ENCODE peak calls at places on chromosomes 4 and X, in four cellular contexts. One of them, this sample, is unnamed.

GRCh38 chrX:84046403-84046984 is 141.5 kb downstream of the RPS6KA6 start:
- DNase-seq in cardiac muscle cell: peak
- DNase-seq in uterus: no peak
- DNase-seq in left ventricle myocardium inferior: no peak
- DNase-seq in this sample: no peak

GRCh38 chrX:132092439-132093065 is 35.3 kb downstream of the FRMD7 start:
- DNase-seq in uterus: peak
- DNase-seq in cardiac muscle cell: peak
- DNase-seq in left ventricle myocardium inferior: peak
- DNase-seq in this sample: peak

GRCh38 chrX:3651272-3651671 is 62.2 kb downstream of the PRKX start:
- DNase-seq in uterus: no peak
- DNase-seq in left ventricle myocardium inferior: no peak
- DNase-seq in cardiac muscle cell: peak
- DNase-seq in this sample: no peak

GRCh38 chr4:2797545-2798305 is 4.8 kb downstream of the SH3BP2 start:
- DNase-seq in uterus: no peak
- DNase-seq in cardiac muscle cell: no peak
- DNase-seq in left ventricle myocardium inferior: no peak
- DNase-seq in this sample: no peak

GRCh38 chr4:85701881-85702321 is 227.0 kb downstream of the ARHGAP24 start:
- DNase-seq in uterus: no peak
- DNase-seq in cardiac muscle cell: no peak
- DNase-seq in left ventricle myocardium inferior: no peak
- DNase-seq in this sample: no peak

GRCh38 chr4:48748949-48749596 is 31.0 kb downstream of the FRYL start:
- DNase-seq in cardiac muscle cell: peak
- DNase-seq in uterus: no peak
- DNase-seq in left ventricle myocardium inferior: no peak
- DNase-seq in this sample: no peak

GRCh38 chr4:115763051-115763450 is 649.6 kb upstream of the NDST4 start:
- DNase-seq in left ventricle myocardium inferior: no peak
- DNase-seq in uterus: no peak
- DNase-seq in cardiac muscle cell: no peak
- DNase-seq in this sample: no peak

GRCh38 chrX:50812995-50813842 is 775 bp downstream of the SHROOM4 start:
- DNase-seq in cardiac muscle cell: peak
- DNase-seq in uterus: peak
- DNase-seq in left ventricle myocardium inferior: peak
- DNase-seq in this sample: peak

GRCh38 chr4:39464886-39465501 is 6.1 kb downstream of the LIAS start:
- DNase-seq in uterus: no peak
- DNase-seq in cardiac muscle cell: peak
- DNase-seq in left ventricle myocardium inferior: no peak
- DNase-seq in this sample: no peak

GRCh38 chr4:14700083-14700482 is 302.2 kb upstream of the CPEB2 start:
- DNase-seq in cardiac muscle cell: no peak
- DNase-seq in left ventricle myocardium inferior: no peak
- DNase-seq in uterus: no peak
- DNase-seq in this sample: no peak

GRCh38 chr4:14700544-14700943 is 301.7 kb upstream of the CPEB2 start:
- DNase-seq in cardiac muscle cell: no peak
- DNase-seq in uterus: no peak
- DNase-seq in left ventricle myocardium inferior: no peak
- DNase-seq in this sample: no peak

GRCh38 chr4:14701389-14701788 is 300.9 kb upstream of the CPEB2 start:
- DNase-seq in uterus: no peak
- DNase-seq in left ventricle myocardium inferior: no peak
- DNase-seq in cardiac muscle cell: no peak
- DNase-seq in this sample: no peak

GRCh38 chr4:14693728-14694127 is 308.6 kb upstream of the CPEB2 start:
- DNase-seq in cardiac muscle cell: no peak
- DNase-seq in uterus: no peak
- DNase-seq in left ventricle myocardium inferior: no peak
- DNase-seq in this sample: no peak

DNA sequence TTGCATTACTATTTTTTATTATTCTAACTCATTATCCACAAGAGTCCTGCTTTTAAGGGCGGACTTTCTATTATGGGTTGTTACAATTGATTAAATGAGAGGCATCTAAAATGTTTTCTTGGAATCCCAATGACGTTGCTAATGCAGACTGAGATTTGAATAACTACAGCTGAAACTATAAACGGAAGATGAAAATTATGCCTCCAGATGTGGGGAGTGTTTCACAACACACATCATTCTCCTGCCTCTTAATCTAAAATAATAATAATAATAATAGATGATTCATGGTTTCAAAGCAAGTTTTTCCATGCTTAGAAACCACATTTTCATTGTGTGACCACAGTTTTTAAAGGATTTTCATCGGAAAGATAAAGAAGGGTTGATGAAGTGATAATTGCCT is 306.9 kb upstream of the CPEB2 start:
- DNase-seq in cardiac muscle cell: no peak
- DNase-seq in left ventricle myocardium inferior: no peak
- DNase-seq in uterus: no peak
- DNase-seq in this sample: no peak
- H3K27ac ChIP-seq in cardiac muscle cell: no peak
- H3K27ac ChIP-seq in left ventricle myocardium inferior: no peak
- H3K27ac ChIP-seq in uterus: no peak
- H3K27ac ChIP-seq in this sample: no peak

DNA sequence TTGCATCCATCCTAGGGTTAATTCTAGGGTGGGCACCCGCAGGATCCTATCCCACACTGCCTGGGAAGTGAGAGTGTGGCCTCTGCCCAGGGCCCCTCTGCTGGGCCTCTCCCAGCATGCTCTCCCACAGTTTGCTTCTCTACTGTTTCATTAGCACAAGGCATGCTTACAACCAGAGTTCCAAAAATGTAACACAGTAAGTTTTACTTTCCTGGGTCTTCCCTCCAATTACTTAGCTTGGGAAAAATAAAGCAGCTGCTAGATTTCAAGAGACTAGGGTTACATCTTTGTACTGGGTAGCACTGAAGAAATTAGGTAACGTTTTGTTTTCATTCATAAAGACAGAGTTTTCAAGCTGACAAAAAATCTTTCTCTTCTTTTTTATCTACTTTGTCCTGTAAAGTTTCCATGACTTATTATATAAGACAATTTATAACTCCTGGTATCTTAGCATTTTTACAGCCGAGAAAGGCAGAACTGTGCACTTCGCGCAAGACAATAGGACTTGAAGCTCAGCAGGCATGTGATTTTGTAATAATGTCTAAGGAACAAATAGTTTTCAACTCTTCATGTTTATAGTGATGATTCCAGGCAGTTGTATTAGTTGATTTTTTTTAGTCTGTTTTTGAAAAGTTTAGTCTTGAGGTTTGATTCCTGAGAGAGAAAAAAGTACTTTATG is 131.2 kb upstream of the PCDH18 start:
- DNase-seq in cardiac muscle cell: no peak
- DNase-seq in left ventricle myocardium inferior: no peak
- DNase-seq in uterus: peak
- DNase-seq in this sample: no peak
- H3K4me3 ChIP-seq in cardiac muscle cell: no peak
- H3K4me3 ChIP-seq in left ventricle myocardium inferior: no peak
- H3K4me3 ChIP-seq in uterus: no peak
- H3K4me3 ChIP-seq in this sample: no peak

DNA sequence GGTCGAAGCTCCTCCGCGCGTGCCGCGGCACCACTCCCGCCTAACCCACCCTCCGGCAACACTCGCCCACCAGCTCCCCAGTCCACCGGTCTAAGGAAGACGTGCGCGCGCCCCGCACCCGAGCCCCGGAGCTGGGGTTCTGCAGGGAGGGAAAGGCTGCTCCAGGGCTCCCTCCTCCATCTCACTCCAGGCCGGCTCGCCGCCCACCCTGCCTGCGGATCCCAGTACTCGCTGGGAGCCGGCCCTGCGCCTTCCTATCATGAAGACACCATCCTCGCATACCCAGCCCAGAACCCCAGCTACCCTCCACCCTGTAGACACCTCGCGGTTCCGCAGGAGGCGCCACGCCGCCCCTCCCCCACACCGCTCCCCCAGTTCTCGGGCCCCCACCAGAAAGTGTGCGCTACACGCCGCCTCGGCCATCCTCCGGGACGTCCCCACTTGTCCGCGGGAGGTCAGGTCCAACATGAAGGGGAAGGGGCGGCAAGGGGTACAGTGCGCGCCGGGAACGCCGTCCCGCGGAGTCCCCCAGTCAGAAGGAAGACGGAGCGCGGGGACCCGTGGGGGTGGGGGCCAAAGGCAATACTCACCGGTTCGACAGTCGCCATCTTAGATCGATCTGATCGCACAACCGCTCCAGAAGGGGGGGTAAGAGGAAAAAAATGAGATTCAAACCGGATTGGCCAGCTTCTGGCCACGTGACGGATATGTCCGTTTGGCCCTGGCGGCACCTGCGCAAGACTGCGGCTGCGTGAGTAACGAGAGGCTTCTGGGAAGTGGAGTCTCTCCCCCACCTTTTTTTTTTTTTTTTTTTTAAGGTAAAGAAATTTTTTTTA is at the start of gene EIF4E:
- DNase-seq in uterus: peak
- DNase-seq in left ventricle myocardium inferior: peak
- DNase-seq in cardiac muscle cell: peak
- DNase-seq in this sample: peak
- TF ChIP-seq CTCF in uterus: no peak
- TF ChIP-seq CTCF in left ventricle myocardium inferior: no peak
- TF ChIP-seq CTCF in cardiac muscle cell: no peak
- TF ChIP-seq CTCF in this sample: no peak

GRCh38 chr4:73836373-73837269 is at the start of gene CXCL6:
- DNase-seq in left ventricle myocardium inferior: peak
- DNase-seq in uterus: no peak
- DNase-seq in cardiac muscle cell: peak
- DNase-seq in this sample: no peak

GRCh38 chr4:73828945-73829344 is 7.5 kb upstream of the CXCL6 start:
- DNase-seq in left ventricle myocardium inferior: no peak
- DNase-seq in uterus: no peak
- DNase-seq in cardiac muscle cell: no peak
- DNase-seq in this sample: no peak

GRCh38 chr4:73831569-73831968 is 4.9 kb upstream of the CXCL6 start:
- DNase-seq in cardiac muscle cell: no peak
- DNase-seq in left ventricle myocardium inferior: no peak
- DNase-seq in uterus: no peak
- DNase-seq in this sample: no peak

GRCh38 chr4:73832651-73833237 is 3.7 kb upstream of the CXCL6 start:
- DNase-seq in uterus: no peak
- DNase-seq in left ventricle myocardium inferior: no peak
- DNase-seq in cardiac muscle cell: no peak
- DNase-seq in this sample: no peak
- H3K27ac ChIP-seq in uterus: no peak
- H3K27ac ChIP-seq in left ventricle myocardium inferior: no peak
- H3K27ac ChIP-seq in cardiac muscle cell: no peak
- H3K27ac ChIP-seq in this sample: no peak

GRCh38 chrX:138020941-138021340 is 455.0 kb downstream of the ZIC3 start:
- DNase-seq in left ventricle myocardium inferior: no peak
- DNase-seq in cardiac muscle cell: no peak
- DNase-seq in uterus: no peak
- DNase-seq in this sample: no peak

GRCh38 chrX:138014577-138014976 is 448.6 kb downstream of the ZIC3 start:
- DNase-seq in cardiac muscle cell: no peak
- DNase-seq in left ventricle myocardium inferior: no peak
- DNase-seq in uterus: no peak
- DNase-seq in this sample: no peak

GRCh38 chrX:138018145-138018799 is 452.3 kb downstream of the ZIC3 start:
- DNase-seq in uterus: no peak
- DNase-seq in cardiac muscle cell: no peak
- DNase-seq in left ventricle myocardium inferior: no peak
- DNase-seq in this sample: no peak
- H3K4me3 ChIP-seq in uterus: no peak
- H3K4me3 ChIP-seq in cardiac muscle cell: no peak
- H3K4me3 ChIP-seq in left ventricle myocardium inferior: no peak
- H3K4me3 ChIP-seq in this sample: no peak

DNA sequence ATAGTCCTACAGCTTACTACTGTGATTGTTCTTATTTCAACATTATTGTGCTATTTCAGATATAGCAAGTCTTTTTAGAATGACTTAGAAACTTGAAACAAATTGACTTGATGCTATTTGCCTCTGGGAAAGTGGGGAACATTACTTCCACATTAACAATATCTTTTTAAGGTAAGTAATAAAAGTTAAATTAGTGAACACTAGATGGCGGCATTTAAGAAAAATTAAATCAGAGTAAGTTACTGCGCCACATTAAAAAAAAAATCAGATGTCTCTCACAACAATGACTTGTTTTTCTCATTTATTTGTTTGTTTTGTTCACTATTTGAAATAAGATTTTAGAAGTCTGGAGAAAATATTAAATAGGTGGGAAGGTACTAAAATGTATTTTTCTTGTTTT is 1026.9 kb upstream of the SLIT2 start:
- DNase-seq in cardiac muscle cell: peak
- DNase-seq in left ventricle myocardium inferior: no peak
- DNase-seq in uterus: no peak
- DNase-seq in this sample: no peak
- TF ChIP-seq CTCF in cardiac muscle cell: peak
- TF ChIP-seq CTCF in left ventricle myocardium inferior: peak
- TF ChIP-seq CTCF in uterus: peak
- TF ChIP-seq CTCF in this sample: no peak

DNA sequence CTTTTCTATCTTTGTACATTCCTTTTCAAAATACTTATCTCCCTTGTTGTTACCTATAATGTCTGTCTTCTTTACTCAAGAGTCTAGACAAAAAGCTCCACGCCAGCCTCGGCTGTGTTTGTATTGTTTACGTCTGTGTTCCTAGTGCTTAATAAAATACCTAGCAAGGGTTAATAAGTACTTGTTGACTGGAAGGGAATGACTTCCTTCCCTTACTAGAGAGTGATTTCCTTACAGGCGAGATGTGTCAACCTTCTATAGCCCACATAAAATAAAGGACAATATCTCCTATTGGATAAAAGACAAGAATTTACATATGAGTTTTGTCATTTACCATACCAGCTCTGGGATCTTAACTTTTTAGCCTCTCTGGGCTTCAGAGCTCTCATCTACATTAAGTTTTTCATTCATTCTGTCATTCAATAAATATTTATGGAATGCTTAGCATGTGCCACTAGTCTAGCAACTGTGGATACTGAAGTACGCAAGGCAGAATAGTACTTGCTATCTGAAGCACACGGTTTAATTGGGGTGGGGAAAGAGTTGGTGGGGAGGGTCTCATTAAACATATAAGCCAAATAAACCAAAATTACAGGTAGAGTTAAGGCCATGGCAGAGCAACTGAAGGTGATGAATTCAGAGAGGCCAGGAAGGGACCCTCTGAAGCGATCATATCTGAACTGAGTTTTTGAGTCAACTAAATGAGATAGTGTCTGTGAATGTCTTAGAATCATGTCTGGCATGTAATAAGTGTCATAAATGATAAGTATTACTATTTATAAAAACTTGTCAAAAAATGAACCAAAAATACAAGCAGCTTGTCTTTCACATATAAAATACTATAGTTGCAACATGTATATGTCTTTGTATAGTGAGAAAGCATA is 91.7 kb upstream of the BMP2K start:
- DNase-seq in left ventricle myocardium inferior: no peak
- DNase-seq in uterus: no peak
- DNase-seq in cardiac muscle cell: no peak
- DNase-seq in this sample: no peak
- H3K27ac ChIP-seq in left ventricle myocardium inferior: no peak
- H3K27ac ChIP-seq in uterus: no peak
- H3K27ac ChIP-seq in cardiac muscle cell: no peak
- H3K27ac ChIP-seq in this sample: no peak